ENCODE peak calls at places on chromosomes 2 and 18, in four cellular contexts. P, J, F and N are unnamed samples.

GRCh38 chr2:109724533-109725460 is 69.3 kb upstream of the RGPD5 start:
- DNase-seq in P (no peak), J (no peak), F (no peak), N (no peak)

GRCh38 chr2:121485039-121485438 is 45.6 kb upstream of the RNU4ATAC start:
- DNase-seq in P (no peak), J (no peak), F (no peak), N (no peak)

GRCh38 chr2:15941970-15942710 is 1.8 kb downstream of the MYCN start:
- DNase-seq in P (peak), J (no peak), F (peak), N (no peak)

GRCh38 chr2:192016265-192016664 is 169.4 kb upstream of the CAVIN2 start:
- DNase-seq in P (no peak), J (no peak), F (no peak), N (no peak)

GRCh38 chr2:132623096-132623839 is 46.7 kb downstream of the LYPD1 start:
- DNase-seq in P (no peak), J (no peak), F (no peak), N (no peak)

GRCh38 chr18:78619854-78620253 is 359.8 kb upstream of the SALL3 start:
- DNase-seq in P (no peak), J (no peak), F (no peak), N (no peak)

GRCh38 chr2:134636714-134637113 is 82.1 kb downstream of the TMEM163 start:
- DNase-seq in P (no peak), J (no peak), F (no peak), N (no peak)

GRCh38 chr2:159456500-159457426 is 159.6 kb downstream of the BAZ2B start:
- DNase-seq in P (no peak), J (no peak), F (no peak), N (no peak)

GRCh38 chr2:23244656-23245055 is 140.3 kb upstream of the KLHL29 start:
- DNase-seq in P (no peak), J (no peak), F (no peak), N (no peak)

DNA sequence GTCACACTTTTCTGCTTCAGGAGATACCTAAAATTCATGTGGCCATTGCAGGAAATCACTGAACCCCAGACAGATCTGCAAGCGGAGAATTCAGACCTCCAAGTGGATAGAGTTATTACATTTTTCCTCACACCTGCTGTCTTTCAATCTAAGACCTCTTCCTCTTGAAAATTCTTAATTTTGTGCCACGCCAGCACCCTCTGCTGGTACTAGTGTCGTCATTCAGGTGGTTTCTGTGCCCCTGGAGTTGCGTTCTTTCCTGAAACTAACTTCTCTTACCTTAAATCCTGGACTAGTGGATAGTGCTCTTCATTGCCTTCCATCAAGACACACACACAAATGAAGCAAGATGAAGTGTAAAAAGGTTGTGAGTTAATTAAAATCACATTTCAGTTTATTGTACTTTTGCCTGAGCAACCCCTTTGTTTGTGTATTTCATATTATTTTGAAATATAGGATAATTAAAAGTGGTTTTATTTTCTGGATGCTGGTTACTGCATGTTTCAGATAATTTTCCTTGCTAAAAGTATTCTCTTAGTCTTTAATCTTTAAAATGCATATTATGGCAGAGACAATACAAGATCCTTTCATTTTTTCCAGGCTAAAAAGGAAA is 1.6 kb upstream of the DNER start:
- DNase-seq in P (no peak), J (no peak), F (peak), N (no peak)
- TF ChIP-seq CTCF in P (no peak), J (peak), F (peak), N (no peak)

DNA sequence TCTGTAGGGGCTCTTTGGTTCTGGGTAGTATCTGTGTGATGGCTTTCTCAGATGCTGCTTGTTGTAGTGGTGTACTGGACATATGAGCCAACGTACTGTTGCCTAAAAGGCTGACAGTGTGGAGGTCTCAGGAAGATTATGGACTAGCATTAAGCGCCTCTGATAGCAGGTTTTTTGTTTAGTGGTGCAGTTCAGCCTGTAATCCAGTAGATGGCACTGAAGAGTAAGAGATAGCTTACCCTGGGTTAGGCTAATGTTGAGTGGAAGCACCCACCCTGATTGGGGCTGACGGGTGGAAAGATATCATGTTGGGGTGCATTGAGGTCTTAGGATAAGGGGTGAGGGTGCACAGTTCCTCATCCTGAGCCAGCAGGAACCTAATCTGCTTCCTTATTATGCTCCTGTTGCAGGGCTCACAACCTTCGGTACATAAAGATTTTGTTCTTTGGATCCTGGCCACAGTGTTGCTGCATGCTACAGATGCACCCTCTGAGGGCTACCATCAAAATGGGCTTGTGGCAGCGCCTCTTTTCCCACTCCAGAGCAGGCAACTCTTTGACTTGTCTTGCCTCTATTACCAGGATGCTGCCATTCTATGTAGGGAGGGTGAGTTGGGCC is 79.6 kb downstream of the MSTN start:
- DNase-seq in P (no peak), J (no peak), F (no peak), N (no peak)
- TF ChIP-seq CTCF in P (no peak), J (peak), F (peak), N (no peak)

GRCh38 chr18:70936160-70936559 is 647.3 kb downstream of the SOCS6 start:
- DNase-seq in P (no peak), J (no peak), F (no peak), N (no peak)

GRCh38 chr18:70931942-70932814 is 643.3 kb downstream of the SOCS6 start:
- DNase-seq in P (no peak), J (no peak), F (no peak), N (no peak)
- TF ChIP-seq CTCF in P (no peak), J (peak), F (no peak), N (no peak)

DNA sequence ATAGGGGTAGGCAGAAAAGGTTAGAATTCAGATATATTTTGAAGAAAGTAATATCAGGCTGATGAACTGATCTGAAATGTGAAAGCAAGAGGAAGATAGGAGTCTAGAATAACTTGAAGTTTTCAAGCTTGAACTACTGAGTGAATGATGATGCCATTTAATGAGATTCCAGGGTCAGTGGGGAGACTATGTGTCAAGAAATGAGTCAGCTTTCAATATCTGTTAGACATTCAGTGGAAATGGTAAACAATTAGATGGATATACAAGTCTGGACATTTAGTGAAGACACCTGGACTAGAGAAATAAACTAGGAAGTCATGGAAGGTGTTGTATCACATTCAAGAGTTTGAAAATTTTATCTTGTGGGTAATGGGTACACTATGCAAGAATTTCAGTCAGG is 326.9 kb downstream of the FSIP2 start:
- DNase-seq in P (no peak), J (no peak), F (no peak), N (no peak)
- TF ChIP-seq CTCF in P (no peak), J (no peak), F (no peak), N (no peak)

GRCh38 chr2:9738718-9739496 is 104.4 kb upstream of the TAF1B start:
- DNase-seq in P (no peak), J (no peak), F (no peak), N (no peak)

GRCh38 chr2:9736008-9736407 is 105.2 kb upstream of the YWHAQ start:
- DNase-seq in P (no peak), J (no peak), F (no peak), N (no peak)

GRCh38 chr2:9738062-9738717 is 105.1 kb upstream of the TAF1B start:
- DNase-seq in P (no peak), J (no peak), F (no peak), N (no peak)

GRCh38 chr2:9735335-9735734 is 104.5 kb upstream of the YWHAQ start:
- DNase-seq in P (no peak), J (no peak), F (no peak), N (no peak)

GRCh38 chr2:9737053-9737875 is 106.0 kb upstream of the TAF1B start:
- DNase-seq in P (no peak), J (no peak), F (no peak), N (no peak)
- TF ChIP-seq CTCF in P (no peak), J (no peak), F (no peak), N (no peak)

GRCh38 chr18:76260941-76261472 is 234.0 kb downstream of the ZNF516 start:
- DNase-seq in P (no peak), J (no peak), F (peak), N (no peak)

GRCh38 chr18:76258209-76258608 is 236.8 kb downstream of the ZNF516 start:
- DNase-seq in P (no peak), J (no peak), F (no peak), N (no peak)

GRCh38 chr18:76256897-76257500 is 238.0 kb downstream of the ZNF516 start:
- DNase-seq in P (peak), J (no peak), F (peak), N (no peak)

GRCh38 chr18:76259726-76260125 is 235.3 kb downstream of the ZNF516 start:
- DNase-seq in P (peak), J (no peak), F (no peak), N (no peak)

DNA sequence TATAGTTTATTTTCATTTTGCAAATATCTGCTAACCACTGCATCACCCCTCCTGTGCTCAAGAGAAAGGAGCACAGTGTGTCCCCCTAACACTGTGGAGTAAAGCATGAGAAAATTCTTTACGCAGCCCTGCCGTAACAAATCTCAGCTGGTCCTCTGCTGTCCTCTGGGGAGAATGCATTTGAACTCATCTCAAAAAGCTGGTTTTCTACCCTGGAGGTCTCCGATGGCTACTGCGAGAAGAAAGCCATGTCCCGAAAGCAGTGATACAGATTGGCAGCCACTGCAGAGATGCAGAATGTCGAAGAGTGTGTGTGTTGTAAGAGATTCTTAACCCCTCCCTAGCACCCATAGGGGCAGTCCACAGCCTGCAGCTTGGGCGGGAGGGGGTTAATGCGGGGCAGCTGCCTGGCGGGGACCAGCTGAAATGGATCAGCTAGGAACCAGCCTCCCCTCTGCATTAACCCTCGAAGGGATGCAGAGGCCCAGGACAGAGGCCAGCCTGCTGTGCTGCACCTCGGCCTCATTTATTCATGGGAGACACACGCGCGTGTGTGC is 236.0 kb downstream of the ZNF516 start:
- DNase-seq in P (peak), J (no peak), F (no peak), N (no peak)
- TF ChIP-seq CTCF in P (peak), J (no peak), F (no peak), N (no peak)

DNA sequence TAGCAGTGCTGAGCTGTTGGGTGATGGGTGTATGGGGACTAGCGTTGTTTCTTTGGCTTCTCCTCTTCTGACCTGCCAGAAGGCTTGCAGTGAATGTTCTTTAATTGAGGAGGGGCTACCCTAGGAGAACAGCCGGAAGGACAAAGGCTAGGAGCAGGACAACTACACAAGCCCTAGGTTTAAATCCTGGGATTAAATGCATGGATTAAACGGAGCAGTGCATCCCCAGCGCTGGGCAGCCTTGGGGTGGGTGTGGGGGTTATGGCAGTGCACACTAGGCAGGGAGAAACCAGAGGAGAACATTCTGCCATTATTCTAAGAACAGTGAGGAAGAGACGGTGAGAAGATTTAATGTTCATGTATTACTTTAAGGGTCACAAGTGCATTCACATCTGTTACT is 86.4 kb upstream of the MCFD2 start:
- DNase-seq in P (no peak), J (no peak), F (no peak), N (no peak)
- TF ChIP-seq CTCF in P (no peak), J (no peak), F (no peak), N (no peak)

DNA sequence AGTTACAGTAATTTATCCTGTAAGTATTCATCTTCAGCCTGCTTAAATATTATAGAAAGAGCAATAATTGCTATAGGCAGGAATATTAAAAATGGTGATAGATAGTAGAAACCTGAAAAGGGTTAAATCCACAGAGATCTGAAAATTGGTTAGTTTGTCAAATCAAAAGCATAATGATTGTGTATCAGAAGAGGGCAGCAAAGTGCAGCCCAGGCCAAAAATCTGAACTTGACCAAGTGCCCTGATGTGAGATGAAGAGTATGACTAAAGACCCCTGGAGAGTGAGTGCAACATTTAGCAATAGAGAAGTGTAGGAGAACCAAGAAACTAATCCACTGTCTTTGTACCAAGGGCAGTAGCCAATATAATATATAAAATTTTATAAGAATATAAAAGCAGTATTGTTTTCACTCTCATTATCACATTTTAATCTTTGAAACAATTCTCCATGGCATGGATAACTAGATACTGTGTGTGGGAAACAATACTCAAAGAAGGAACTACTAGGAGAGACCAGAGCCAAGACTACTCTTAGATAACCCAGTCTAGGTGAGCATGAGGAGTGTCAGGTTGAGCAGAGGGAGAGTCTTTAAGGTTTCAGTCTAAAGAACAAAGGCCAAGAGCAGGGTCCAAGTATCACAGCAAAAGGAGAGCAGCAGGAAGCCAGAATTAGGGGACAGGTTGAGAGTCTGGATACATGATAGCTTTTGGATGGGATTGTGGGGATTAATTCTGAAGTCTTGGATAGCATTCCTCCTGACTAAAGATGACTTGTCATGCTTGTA is 148.7 kb downstream of the CALCRL start:
- DNase-seq in P (no peak), J (no peak), F (no peak), N (no peak)
- TF ChIP-seq CTCF in P (no peak), J (no peak), F (no peak), N (no peak)